ENCODE peak calls at places on chromosomes 1 and 21, in six cellular contexts. One of them, this sample, is unnamed.

GRCh38 chr1:228344631-228345072 is 62.0 kb downstream of the TRIM11 start:
- DNase-seq in brain microvascular endothelial cell: no peak
- DNase-seq in CD8-positive, alpha-beta T cell: no peak
- DNase-seq in thoracic aorta: no peak
- DNase-seq in tibial artery: peak; percentile 43
- DNase-seq in fibroblast of lung: no peak
- DNase-seq in this sample: no peak

GRCh38 chr1:226985239-226985838 is 45.2 kb downstream of the COQ8A start:
- DNase-seq in brain microvascular endothelial cell: no peak
- DNase-seq in CD8-positive, alpha-beta T cell: no peak
- DNase-seq in thoracic aorta: no peak
- DNase-seq in tibial artery: no peak
- DNase-seq in fibroblast of lung: no peak
- DNase-seq in this sample: no peak

GRCh38 chr1:112255080-112255479 is 140.9 kb upstream of the CTTNBP2NL start:
- DNase-seq in brain microvascular endothelial cell: peak; percentile 34
- DNase-seq in CD8-positive, alpha-beta T cell: no peak
- DNase-seq in thoracic aorta: no peak
- DNase-seq in tibial artery: no peak
- DNase-seq in fibroblast of lung: no peak
- DNase-seq in this sample: no peak

GRCh38 chr1:180515364-180515763 is 13.0 kb upstream of the ACBD6 start:
- DNase-seq in brain microvascular endothelial cell: no peak
- DNase-seq in CD8-positive, alpha-beta T cell: no peak
- DNase-seq in thoracic aorta: no peak
- DNase-seq in tibial artery: no peak
- DNase-seq in fibroblast of lung: no peak
- DNase-seq in this sample: no peak

GRCh38 chr1:190169311-190170067 is 308.2 kb downstream of the BRINP3 start:
- DNase-seq in brain microvascular endothelial cell: peak; percentile 39
- DNase-seq in CD8-positive, alpha-beta T cell: no peak
- DNase-seq in thoracic aorta: no peak
- DNase-seq in tibial artery: no peak
- DNase-seq in fibroblast of lung: peak; percentile 88
- DNase-seq in this sample: no peak

GRCh38 chr21:39863111-39863510 is 4.1 kb upstream of the PCP4 start:
- DNase-seq in brain microvascular endothelial cell: no peak
- DNase-seq in CD8-positive, alpha-beta T cell: no peak
- DNase-seq in thoracic aorta: no peak
- DNase-seq in tibial artery: no peak
- DNase-seq in fibroblast of lung: peak; percentile 56
- DNase-seq in this sample: no peak

GRCh38 chr1:110328274-110328673 is 10.9 kb upstream of the RBM15 start:
- DNase-seq in brain microvascular endothelial cell: no peak
- DNase-seq in CD8-positive, alpha-beta T cell: no peak
- DNase-seq in thoracic aorta: no peak
- DNase-seq in tibial artery: no peak
- DNase-seq in fibroblast of lung: peak; percentile 36
- DNase-seq in this sample: no peak

GRCh38 chr1:236920270-236920894 is 83.9 kb downstream of the MT1HL1 start:
- DNase-seq in brain microvascular endothelial cell: no peak
- DNase-seq in CD8-positive, alpha-beta T cell: no peak
- DNase-seq in thoracic aorta: no peak
- DNase-seq in tibial artery: no peak
- DNase-seq in fibroblast of lung: no peak
- DNase-seq in this sample: no peak

GRCh38 chr1:11671544-11672286 is 7.7 kb downstream of the FBXO6 start:
- DNase-seq in brain microvascular endothelial cell: no peak
- DNase-seq in CD8-positive, alpha-beta T cell: no peak
- DNase-seq in thoracic aorta: no peak
- DNase-seq in tibial artery: no peak
- DNase-seq in fibroblast of lung: no peak
- DNase-seq in this sample: no peak

GRCh38 chr1:97384294-97384952 is 536.4 kb downstream of the DPYD start:
- DNase-seq in brain microvascular endothelial cell: peak; percentile 22
- DNase-seq in CD8-positive, alpha-beta T cell: no peak
- DNase-seq in thoracic aorta: no peak
- DNase-seq in tibial artery: no peak
- DNase-seq in fibroblast of lung: peak; percentile 99
- DNase-seq in this sample: peak; percentile 14

GRCh38 chr1:64330839-64331238 is 127.4 kb downstream of the UBE2U start:
- DNase-seq in brain microvascular endothelial cell: no peak
- DNase-seq in CD8-positive, alpha-beta T cell: no peak
- DNase-seq in thoracic aorta: no peak
- DNase-seq in tibial artery: no peak
- DNase-seq in fibroblast of lung: no peak
- DNase-seq in this sample: no peak

GRCh38 chr1:209748620-209749019 is 7.2 kb upstream of the TRAF3IP3 start:
- DNase-seq in brain microvascular endothelial cell: no peak
- DNase-seq in CD8-positive, alpha-beta T cell: no peak
- DNase-seq in thoracic aorta: no peak
- DNase-seq in tibial artery: no peak
- DNase-seq in fibroblast of lung: no peak
- DNase-seq in this sample: peak; percentile 54

GRCh38 chr1:209746469-209747269 is 9.2 kb upstream of the TRAF3IP3 start:
- DNase-seq in brain microvascular endothelial cell: no peak
- DNase-seq in CD8-positive, alpha-beta T cell: no peak
- DNase-seq in thoracic aorta: no peak
- DNase-seq in tibial artery: no peak
- DNase-seq in fibroblast of lung: no peak
- DNase-seq in this sample: no peak

GRCh38 chr1:209751627-209752231 is 4.1 kb upstream of the TRAF3IP3 start:
- DNase-seq in brain microvascular endothelial cell: no peak
- DNase-seq in CD8-positive, alpha-beta T cell: no peak
- DNase-seq in thoracic aorta: no peak
- DNase-seq in tibial artery: no peak
- DNase-seq in fibroblast of lung: no peak
- DNase-seq in this sample: no peak

GRCh38 chr1:209749660-209750059 is 6.2 kb upstream of the TRAF3IP3 start:
- DNase-seq in brain microvascular endothelial cell: no peak
- DNase-seq in CD8-positive, alpha-beta T cell: no peak
- DNase-seq in thoracic aorta: no peak
- DNase-seq in tibial artery: no peak
- DNase-seq in fibroblast of lung: no peak
- DNase-seq in this sample: no peak

GRCh38 chr1:209747580-209748262 is 8.1 kb upstream of the TRAF3IP3 start:
- DNase-seq in brain microvascular endothelial cell: peak; percentile 53
- DNase-seq in CD8-positive, alpha-beta T cell: peak; percentile 68
- DNase-seq in thoracic aorta: peak; percentile 74
- DNase-seq in tibial artery: peak; percentile 92
- DNase-seq in fibroblast of lung: peak; percentile 86
- DNase-seq in this sample: peak; percentile 72
- H3K27ac ChIP-seq in brain microvascular endothelial cell: no peak overlapping the region
- H3K27ac ChIP-seq in CD8-positive, alpha-beta T cell: peak overlapping the region; percentile 54
- H3K27ac ChIP-seq in thoracic aorta: no peak overlapping the region
- H3K27ac ChIP-seq in tibial artery: no peak overlapping the region
- H3K27ac ChIP-seq in fibroblast of lung: no peak overlapping the region
- H3K27ac ChIP-seq in this sample: no peak overlapping the region

GRCh38 chr1:6723621-6724428 is 22.2 kb upstream of the DNAJC11 start:
- DNase-seq in brain microvascular endothelial cell: no peak
- DNase-seq in CD8-positive, alpha-beta T cell: no peak
- DNase-seq in thoracic aorta: no peak
- DNase-seq in tibial artery: no peak
- DNase-seq in fibroblast of lung: no peak
- DNase-seq in this sample: no peak
- H3K27ac ChIP-seq in brain microvascular endothelial cell: peak overlapping the region; percentile 72
- H3K27ac ChIP-seq in CD8-positive, alpha-beta T cell: no peak overlapping the region
- H3K27ac ChIP-seq in thoracic aorta: no peak overlapping the region
- H3K27ac ChIP-seq in tibial artery: no peak overlapping the region
- H3K27ac ChIP-seq in fibroblast of lung: peak overlapping the region; percentile 46
- H3K27ac ChIP-seq in this sample: no peak overlapping the region

GRCh38 chr1:2781627-2782026 is 19.9 kb downstream of the TTC34 start:
- DNase-seq in brain microvascular endothelial cell: no peak
- DNase-seq in CD8-positive, alpha-beta T cell: no peak
- DNase-seq in thoracic aorta: no peak
- DNase-seq in tibial artery: no peak
- DNase-seq in fibroblast of lung: no peak
- DNase-seq in this sample: no peak
- H3K27ac ChIP-seq in brain microvascular endothelial cell: no peak overlapping the region
- H3K27ac ChIP-seq in CD8-positive, alpha-beta T cell: no peak overlapping the region
- H3K27ac ChIP-seq in thoracic aorta: no peak overlapping the region
- H3K27ac ChIP-seq in tibial artery: no peak overlapping the region
- H3K27ac ChIP-seq in fibroblast of lung: no peak overlapping the region
- H3K27ac ChIP-seq in this sample: no peak overlapping the region

GRCh38 chr21:32569261-32570230 is 15.8 kb downstream of the TCP10L start:
- DNase-seq in brain microvascular endothelial cell: peak; percentile 72
- DNase-seq in CD8-positive, alpha-beta T cell: peak; percentile 67
- DNase-seq in thoracic aorta: no peak
- DNase-seq in tibial artery: peak; percentile 86
- DNase-seq in fibroblast of lung: peak; percentile 80
- DNase-seq in this sample: peak; percentile 85
- H3K27ac ChIP-seq in brain microvascular endothelial cell: peak overlapping the region; percentile 74
- H3K27ac ChIP-seq in CD8-positive, alpha-beta T cell: peak overlapping the region; percentile 46
- H3K27ac ChIP-seq in thoracic aorta: peak overlapping the region; percentile 88
- H3K27ac ChIP-seq in tibial artery: peak overlapping the region; percentile 74
- H3K27ac ChIP-seq in fibroblast of lung: peak overlapping the region; percentile 66
- H3K27ac ChIP-seq in this sample: peak overlapping the region; percentile 41

GRCh38 chr1:218164111-218164929 is 120.8 kb upstream of the RRP15 start:
- DNase-seq in brain microvascular endothelial cell: peak; percentile 9
- DNase-seq in CD8-positive, alpha-beta T cell: no peak
- DNase-seq in thoracic aorta: no peak
- DNase-seq in tibial artery: no peak
- DNase-seq in fibroblast of lung: peak; percentile 26
- DNase-seq in this sample: peak; percentile 12
- H3K27ac ChIP-seq in brain microvascular endothelial cell: no peak overlapping the region
- H3K27ac ChIP-seq in CD8-positive, alpha-beta T cell: no peak overlapping the region
- H3K27ac ChIP-seq in thoracic aorta: no peak overlapping the region
- H3K27ac ChIP-seq in tibial artery: no peak overlapping the region
- H3K27ac ChIP-seq in fibroblast of lung: no peak overlapping the region
- H3K27ac ChIP-seq in this sample: no peak overlapping the region

DNA sequence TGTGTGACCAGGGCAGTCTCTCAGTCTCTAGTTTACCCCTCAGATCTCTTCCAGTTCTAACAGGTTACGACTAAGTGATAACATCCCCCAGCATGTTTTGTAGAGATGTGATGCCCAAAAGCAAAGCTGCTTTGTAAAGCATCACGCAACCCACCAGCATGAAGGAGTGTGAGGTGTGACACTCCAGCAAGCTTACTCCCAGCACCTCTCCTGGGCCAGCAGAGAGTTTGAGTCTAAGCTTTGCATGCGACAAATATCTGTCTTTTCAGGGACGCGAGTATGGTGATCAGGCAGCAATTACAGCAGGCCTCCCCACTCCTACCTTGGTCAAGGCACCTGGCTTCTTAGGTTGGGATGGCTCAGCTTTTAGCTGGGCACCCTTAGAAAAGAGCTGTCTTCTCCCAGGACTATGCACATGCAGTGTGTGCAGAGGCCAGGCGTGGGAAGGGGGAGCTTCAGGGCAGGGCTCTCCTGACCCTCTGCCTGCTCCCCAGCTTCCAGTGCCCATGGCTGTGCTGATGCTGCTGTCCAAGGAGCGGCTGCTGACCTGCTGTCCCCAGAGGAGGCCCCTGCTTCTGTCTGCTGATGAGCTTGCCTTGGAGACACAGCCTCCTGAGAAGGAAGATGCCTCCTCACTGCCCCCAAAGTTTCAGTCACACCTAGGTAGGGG is 48.2 kb downstream of the ELK4 start:
- DNase-seq in brain microvascular endothelial cell: no peak
- DNase-seq in CD8-positive, alpha-beta T cell: no peak
- DNase-seq in thoracic aorta: no peak
- DNase-seq in tibial artery: peak; percentile 12
- DNase-seq in fibroblast of lung: no peak
- DNase-seq in this sample: no peak
- H3K27ac ChIP-seq in brain microvascular endothelial cell: no peak overlapping the region
- H3K27ac ChIP-seq in CD8-positive, alpha-beta T cell: no peak overlapping the region
- H3K27ac ChIP-seq in thoracic aorta: no peak overlapping the region
- H3K27ac ChIP-seq in tibial artery: no peak overlapping the region
- H3K27ac ChIP-seq in fibroblast of lung: no peak overlapping the region
- H3K27ac ChIP-seq in this sample: no peak overlapping the region

GRCh38 chr1:44027320-44027719 is 3.9 kb downstream of the SLC6A9 start:
- DNase-seq in brain microvascular endothelial cell: no peak
- DNase-seq in CD8-positive, alpha-beta T cell: no peak
- DNase-seq in thoracic aorta: no peak
- DNase-seq in tibial artery: no peak
- DNase-seq in fibroblast of lung: no peak
- DNase-seq in this sample: no peak
- H3K27ac ChIP-seq in brain microvascular endothelial cell: no peak overlapping the region
- H3K27ac ChIP-seq in CD8-positive, alpha-beta T cell: no peak overlapping the region
- H3K27ac ChIP-seq in thoracic aorta: no peak overlapping the region
- H3K27ac ChIP-seq in tibial artery: no peak overlapping the region
- H3K27ac ChIP-seq in fibroblast of lung: no peak overlapping the region
- H3K27ac ChIP-seq in this sample: no peak overlapping the region

DNA sequence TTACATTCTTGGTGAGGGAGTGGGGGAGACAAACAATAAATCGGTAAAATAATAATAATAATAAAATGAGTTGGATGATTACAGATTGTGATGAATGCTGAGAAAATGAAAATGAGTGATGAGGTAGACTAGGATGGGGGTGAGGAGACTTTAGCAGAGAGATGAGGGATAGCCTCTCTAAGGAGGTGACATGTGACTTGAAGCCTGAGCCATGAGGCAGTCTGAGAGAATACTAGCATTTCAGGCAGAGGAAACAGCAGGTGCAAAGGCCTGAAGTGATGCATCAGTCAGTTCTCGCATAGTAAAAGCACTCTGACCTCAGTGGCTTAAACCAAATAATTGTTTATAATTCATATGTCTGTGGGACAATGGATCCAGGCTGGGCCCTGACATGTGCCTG is 181.2 kb downstream of the AGBL4 start:
- DNase-seq in brain microvascular endothelial cell: no peak
- DNase-seq in CD8-positive, alpha-beta T cell: no peak
- DNase-seq in thoracic aorta: no peak
- DNase-seq in tibial artery: no peak
- DNase-seq in fibroblast of lung: no peak
- DNase-seq in this sample: no peak
- H3K27ac ChIP-seq in brain microvascular endothelial cell: no peak overlapping the region
- H3K27ac ChIP-seq in CD8-positive, alpha-beta T cell: no peak overlapping the region
- H3K27ac ChIP-seq in thoracic aorta: no peak overlapping the region
- H3K27ac ChIP-seq in tibial artery: no peak overlapping the region
- H3K27ac ChIP-seq in fibroblast of lung: no peak overlapping the region
- H3K27ac ChIP-seq in this sample: no peak overlapping the region